ENCODE peak calls at places on chromosomes 13 and 19, in five cellular contexts. Z is Kasumi-1, V is fibroblast of lung, R is T-cell, T is neural progenitor cell. E is an unnamed sample.

GRCh38 chr19:14089662-14090508 is 666 bp downstream of the SAMD1 start:
- DNase-seq in R (peak), V (peak), T (peak), Z (no peak), E (no peak)

GRCh38 chr13:64725492-64725891 is 2504.6 kb downstream of the PCDH9 start:
- DNase-seq in T (no peak), R (no peak), Z (no peak), V (no peak), E (no peak)

GRCh38 chr13:59538512-59538911 is 625.2 kb downstream of the DIAPH3 start:
- DNase-seq in R (no peak), T (no peak), Z (no peak), V (no peak), E (no peak)

GRCh38 chr19:38264486-38265212 is at the start of gene SPINT2:
- DNase-seq in T (peak), V (no peak), Z (peak), R (peak), E (no peak)

GRCh38 chr13:35941374-35941773 is 189.8 kb downstream of the DCLK1 start:
- DNase-seq in R (no peak), Z (no peak), T (no peak), V (no peak), E (no peak)

GRCh38 chr19:3760871-3761361 is 576 bp downstream of the APBA3 start:
- DNase-seq in Z (no peak), V (peak), T (no peak), R (no peak), E (no peak)

GRCh38 chr19:39167461-39168257 is 29.1 kb upstream of the NCCRP1 start:
- DNase-seq in R (no peak), Z (no peak), V (no peak), T (no peak), E (no peak)

GRCh38 chr19:6220385-6221191 is 59.2 kb downstream of the MLLT1 start:
- DNase-seq in Z (no peak), V (no peak), T (no peak), R (no peak), E (peak)

GRCh38 chr19:37334179-37335071 is 36.5 kb upstream of the ZNF527 start:
- DNase-seq in R (peak), T (peak), V (peak), Z (peak), E (peak)

GRCh38 chr19:35533201-35533821 is at the start of gene GAPDHS:
- DNase-seq in T (no peak), V (no peak), Z (no peak), R (no peak), E (no peak)

GRCh38 chr19:772043-772442 is 21.1 kb downstream of the MISP start:
- DNase-seq in Z (no peak), R (no peak), T (no peak), V (no peak), E (no peak)

GRCh38 chr19:56837892-56838679 is 2.4 kb downstream of the PEG3 start:
- DNase-seq in T (no peak), V (no peak), R (no peak), Z (no peak), E (no peak)